ENCODE peak calls at places on chromosome 9, in nine cellular contexts. I, X, Z, Q, S, W, B, F and O are unnamed samples.
A peak's percentile ranks its signal among the peaks of the same experiment; 100 is the strongest.

GRCh38 chr9:93058357-93059096 is at the start of gene SUSD3:
- DNase-seq in I (peak; percentile 89), X (no peak), Z (peak; percentile 88), Q (no peak), S (no peak), W (peak; percentile 17), B (peak; percentile 73), F (peak; percentile 38), O (peak; percentile 59)

GRCh38 chr9:18821794-18822193 is 211.2 kb downstream of the SAXO1 start:
- DNase-seq in I (no peak), X (no peak), Z (no peak), Q (no peak), S (no peak), W (peak; percentile 42), B (peak; percentile 65), F (no peak), O (peak; percentile 59)

GRCh38 chr9:3528466-3528865 is 2.7 kb upstream of the RFX3 start:
- DNase-seq in I (peak; percentile 62), X (no peak), Z (no peak), Q (no peak), S (no peak), W (no peak), B (no peak), F (no peak), O (peak; percentile 23)

GRCh38 chr9:124784503-124784902 is 7.6 kb downstream of the OLFML2A start:
- DNase-seq in I (no peak), X (no peak), Z (no peak), Q (no peak), S (no peak), W (no peak), B (no peak), F (peak; percentile 55), O (no peak)

GRCh38 chr9:129939426-129939825 is 103.6 kb downstream of the FNBP1 start:
- DNase-seq in I (no peak), X (no peak), Z (no peak), Q (no peak), S (no peak), W (no peak), B (no peak), F (no peak), O (no peak)

GRCh38 chr9:121765021-121765950 is 113.9 kb downstream of the DAB2IP start:
- DNase-seq in I (no peak), X (no peak), Z (peak; percentile 45), Q (peak; percentile 10), S (no peak), W (peak; percentile 28), B (peak; percentile 63), F (peak; percentile 50), O (no peak)

GRCh38 chr9:8492679-8493078 is 693.1 kb upstream of the DMAC1 start:
- DNase-seq in I (no peak), X (no peak), Z (no peak), Q (no peak), S (no peak), W (peak; percentile 74), B (no peak), F (no peak), O (no peak)

GRCh38 chr9:137319434-137319975 is 17.4 kb upstream of the NRARP start:
- DNase-seq in I (no peak), X (no peak), Z (no peak), Q (no peak), S (no peak), W (no peak), B (no peak), F (no peak), O (no peak)

GRCh38 chr9:530681-531080 is 310.8 kb upstream of the DMRT1 start:
- DNase-seq in I (no peak), X (no peak), Z (no peak), Q (no peak), S (no peak), W (peak; percentile 85), B (peak; percentile 60), F (no peak), O (no peak)

GRCh38 chr9:133897675-133898074 is 94.4 kb downstream of the VAV2 start:
- DNase-seq in I (no peak), X (no peak), Z (no peak), Q (no peak), S (no peak), W (no peak), B (no peak), F (no peak), O (no peak)

GRCh38 chr9:84002344-84002743 is 21.7 kb downstream of the RMI1 start:
- DNase-seq in I (no peak), X (no peak), Z (no peak), Q (no peak), S (no peak), W (no peak), B (no peak), F (peak; percentile 32), O (peak; percentile 58)

GRCh38 chr9:112049834-112050516 is 125.1 kb downstream of the SUSD1 start:
- DNase-seq in I (no peak), X (no peak), Z (no peak), Q (no peak), S (no peak), W (no peak), B (no peak), F (no peak), O (peak; percentile 7)

GRCh38 chr9:27108981-27109541 is at the start of gene TEK:
- DNase-seq in I (no peak), X (no peak), Z (no peak), Q (no peak), S (no peak), W (peak; percentile 21), B (no peak), F (peak; percentile 28), O (no peak)

GRCh38 chr9:133246507-133247390 is 28.3 kb downstream of the ABO start:
- DNase-seq in I (no peak), X (no peak), Z (no peak), Q (no peak), S (no peak), W (no peak), B (no peak), F (no peak), O (no peak)

GRCh38 chr9:407255-407654 is 192.6 kb downstream of the DOCK8 start:
- DNase-seq in I (no peak), X (no peak), Z (no peak), Q (no peak), S (peak; percentile 47), W (peak; percentile 18), B (no peak), F (no peak), O (peak; percentile 6)

GRCh38 chr9:112112519-112112918 is 62.6 kb downstream of the SUSD1 start:
- DNase-seq in I (no peak), X (no peak), Z (no peak), Q (peak; percentile 39), S (no peak), W (peak; percentile 97), B (peak; percentile 90), F (peak; percentile 65), O (no peak)

GRCh38 chr9:136880651-136881050 is 5.7 kb upstream of the TRAF2 start:
- DNase-seq in I (no peak), X (no peak), Z (no peak), Q (no peak), S (peak; percentile 65), W (no peak), B (no peak), F (no peak), O (no peak)

GRCh38 chr9:98575379-98576346 is 133.1 kb downstream of the GABBR2 start:
- DNase-seq in I (no peak), X (no peak), Z (no peak), Q (peak; percentile 16), S (no peak), W (peak; percentile 62), B (peak; percentile 75), F (peak; percentile 65), O (no peak)

GRCh38 chr9:90641868-90642558 is 611 bp downstream of the DIRAS2 start:
- DNase-seq in I (no peak), X (no peak), Z (no peak), Q (no peak), S (no peak), W (no peak), B (no peak), F (no peak), O (peak; percentile 3)

GRCh38 chr9:24698864-24699518 is 153.3 kb upstream of the IZUMO3 start:
- DNase-seq in I (no peak), X (no peak), Z (no peak), Q (no peak), S (no peak), W (no peak), B (no peak), F (no peak), O (no peak)

GRCh38 chr9:76692448-76693129 is 71.6 kb upstream of the PCA3 start:
- DNase-seq in I (no peak), X (no peak), Z (no peak), Q (no peak), S (no peak), W (no peak), B (no peak), F (no peak), O (peak; percentile 80)
- H3K4me3 ChIP-seq in I (no peak overlapping the region), X (no peak overlapping the region), Z (no peak overlapping the region), Q (no peak overlapping the region), S (no peak overlapping the region), W (no peak overlapping the region), B (no peak overlapping the region), F (no peak overlapping the region), O (no peak overlapping the region)

GRCh38 chr9:135815433-135816178 is 91.7 kb downstream of the CAMSAP1 start:
- DNase-seq in I (no peak), X (no peak), Z (no peak), Q (no peak), S (no peak), W (no peak), B (no peak), F (no peak), O (no peak)
- H3K4me3 ChIP-seq in I (no peak overlapping the region), X (no peak overlapping the region), Z (no peak overlapping the region), Q (no peak overlapping the region), S (no peak overlapping the region), W (no peak overlapping the region), B (no peak overlapping the region), F (no peak overlapping the region), O (no peak overlapping the region)

DNA sequence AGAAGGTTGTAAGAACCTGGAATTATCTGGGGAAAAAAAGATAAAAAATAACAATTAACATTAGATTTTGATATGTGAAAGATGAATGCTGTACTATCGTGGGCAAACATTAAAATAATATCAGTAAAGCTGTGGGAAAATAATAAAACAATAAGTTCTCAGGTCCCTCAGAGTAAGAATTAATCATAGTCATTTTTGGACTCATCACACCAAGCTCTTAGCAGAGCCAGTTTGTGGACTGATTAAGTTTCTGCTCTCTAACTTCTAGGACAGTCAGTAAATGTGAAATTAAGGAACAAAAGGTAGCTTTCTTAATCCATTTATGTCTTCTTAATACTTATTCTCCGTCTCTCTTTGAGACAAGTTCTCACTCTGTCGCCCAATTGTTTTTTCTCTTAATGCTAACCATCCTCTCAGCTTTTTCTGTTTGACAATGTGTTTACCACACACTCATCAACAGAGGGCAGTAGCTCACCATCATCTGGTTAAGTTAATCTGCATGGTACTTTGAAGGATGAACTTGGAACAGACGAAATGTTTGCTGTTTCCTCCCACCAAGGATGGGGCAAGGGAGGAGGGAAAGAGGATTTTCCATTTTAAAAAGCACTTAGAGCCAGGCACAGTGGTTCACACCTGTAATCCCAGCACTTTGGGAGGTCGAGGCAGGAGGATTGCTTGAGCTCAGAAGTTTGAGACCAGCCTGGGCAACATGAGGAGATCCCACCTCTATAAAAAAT is 5.3 kb upstream of the ACO1 start:
- DNase-seq in I (peak; percentile 66), X (no peak), Z (no peak), Q (peak; percentile 63), S (peak; percentile 42), W (peak; percentile 71), B (peak; percentile 81), F (peak; percentile 89), O (peak; percentile 87)
- H3K4me3 ChIP-seq in I (no peak overlapping the region), X (no peak overlapping the region), Z (no peak overlapping the region), Q (no peak overlapping the region), S (no peak overlapping the region), W (no peak overlapping the region), B (no peak overlapping the region), F (no peak overlapping the region), O (no peak overlapping the region)

GRCh38 chr9:72947987-72948465 is 4.8 kb downstream of the ALDH1A1 start:
- DNase-seq in I (no peak), X (no peak), Z (no peak), Q (no peak), S (no peak), W (no peak), B (no peak), F (no peak), O (no peak)
- H3K4me3 ChIP-seq in I (no peak overlapping the region), X (no peak overlapping the region), Z (no peak overlapping the region), Q (no peak overlapping the region), S (no peak overlapping the region), W (no peak overlapping the region), B (no peak overlapping the region), F (no peak overlapping the region), O (no peak overlapping the region)